ENCODE peak calls at places on chromosomes 13 and 19, in four cellular contexts. U, W, Y and H are unnamed samples.

GRCh38 chr13:109012115-109012514 is 382.7 kb downstream of the MYO16 start:
- DNase-seq in Y (no peak), U (no peak), W (no peak), H (no peak)

GRCh38 chr19:7953060-7953459 is 9.6 kb upstream of the TIMM44 start:
- DNase-seq in Y (no peak), U (no peak), W (peak), H (no peak)

GRCh38 chr13:50635504-50635903 is 208.0 kb downstream of the DLEU7 start:
- DNase-seq in Y (peak), W (no peak), U (peak), H (no peak)

GRCh38 chr13:85108356-85108755 is 690.9 kb downstream of the SLITRK6 start:
- DNase-seq in Y (no peak), W (no peak), U (peak), H (no peak)

GRCh38 chr13:48585456-48585840 is 52.6 kb upstream of the RCBTB2 start:
- DNase-seq in U (peak), Y (no peak), W (no peak), H (no peak)

GRCh38 chr19:11798391-11799296 is at the start of gene ZNF491:
- DNase-seq in U (peak), Y (peak), W (peak), H (peak)

GRCh38 chr13:47672245-47672975 is 328.7 kb downstream of the SUCLA2 start:
- DNase-seq in U (no peak), Y (peak), W (no peak), H (no peak)

GRCh38 chr13:20728579-20729300 is 25.2 kb downstream of the IL17D start:
- DNase-seq in Y (no peak), W (no peak), U (no peak), H (no peak)

GRCh38 chr13:48653074-48654054 is at the start of gene CYSLTR2:
- DNase-seq in Y (peak), W (peak), U (no peak), H (no peak)

GRCh38 chr19:11781295-11782057 is 14.7 kb downstream of the ZNF441 start:
- DNase-seq in U (peak), W (peak), Y (peak), H (no peak)

GRCh38 chr13:76882431-76882830 is 3.8 kb downstream of the KCTD12 start:
- DNase-seq in Y (peak), U (no peak), W (no peak), H (no peak)

GRCh38 chr19:56681702-56682101 is 10.1 kb upstream of the ZNF835 start:
- DNase-seq in W (no peak), U (no peak), Y (no peak), H (no peak)

GRCh38 chr19:54660967-54661366 is 1.8 kb upstream of the LILRB4 start:
- DNase-seq in W (no peak), Y (no peak), U (no peak), H (no peak)

GRCh38 chr19:1446713-1447564 is 3.0 kb upstream of the APC2 start:
- DNase-seq in U (no peak), W (no peak), Y (no peak), H (peak)

GRCh38 chr19:38658462-38659306 is 11.2 kb downstream of the ACTN4 start:
- DNase-seq in U (peak), W (peak), Y (peak), H (no peak)

GRCh38 chr19:47296036-47296435 is 13.6 kb upstream of the C5AR1 start:
- DNase-seq in W (peak), Y (peak), U (peak), H (peak)

GRCh38 chr13:74966814-74967213 is 515.2 kb downstream of the TBC1D4 start:
- DNase-seq in U (no peak), Y (peak), W (no peak), H (no peak)

GRCh38 chr13:75830842-75831241 is 194.7 kb downstream of the LMO7 start:
- DNase-seq in W (peak), Y (peak), U (no peak), H (no peak)

GRCh38 chr19:17626456-17626855 is 61.7 kb downstream of the UNC13A start:
- DNase-seq in Y (no peak), W (no peak), U (no peak), H (no peak)

GRCh38 chr13:23990443-23990842 is 93.1 kb upstream of the C1QTNF9B start:
- DNase-seq in Y (no peak), U (no peak), W (no peak), H (no peak)

GRCh38 chr19:47398707-47399106 is 20.6 kb downstream of the MEIS3 start:
- DNase-seq in Y (no peak), W (no peak), U (no peak), H (no peak)

GRCh38 chr19:51246153-51246552 is 4.7 kb upstream of the SIGLECL1 start:
- DNase-seq in U (no peak), W (peak), Y (no peak), H (no peak)

GRCh38 chr19:30516111-30516510 is 143.9 kb downstream of the ZNF536 start:
- DNase-seq in W (no peak), U (no peak), Y (no peak), H (no peak)

GRCh38 chr13:83286737-83287136 is 595.5 kb downstream of the SLITRK1 start:
- DNase-seq in Y (no peak), W (peak), U (no peak), H (no peak)

GRCh38 chr13:29684441-29684840 is 89.0 kb upstream of the SLC7A1 start:
- DNase-seq in Y (no peak), U (no peak), W (peak), H (no peak)

GRCh38 chr13:20461860-20462532 is 63.7 kb downstream of the CRYL1 start:
- DNase-seq in Y (no peak), W (no peak), U (peak), H (no peak)

GRCh38 chr13:99357920-99358319 is 50.7 kb upstream of the GPR183 start:
- DNase-seq in Y (no peak), W (no peak), U (no peak), H (no peak)

GRCh38 chr19:46373573-46374359 is 26.9 kb downstream of the PPP5C start:
- DNase-seq in W (peak), U (peak), Y (peak), H (peak)

GRCh38 chr13:101231751-101232428 is 184.4 kb downstream of the NALCN start:
- DNase-seq in U (no peak), W (peak), Y (no peak), H (no peak)

GRCh38 chr13:33875658-33876401 is 57.9 kb downstream of the RFC3 start:
- DNase-seq in U (no peak), W (no peak), Y (no peak), H (no peak)

GRCh38 chr13:42110410-42111155 is 62.1 kb downstream of the DGKH start:
- DNase-seq in W (peak), U (peak), Y (peak), H (no peak)

GRCh38 chr19:10686661-10687517 is 14.3 kb upstream of the QTRT1 start:
- DNase-seq in Y (no peak), U (no peak), W (peak), H (no peak)

GRCh38 chr19:19113040-19113541 is 25.2 kb downstream of the TMEM161A start:
- DNase-seq in W (peak), U (no peak), Y (peak), H (peak)

GRCh38 chr19:38263696-38264485 is 482 bp upstream of the SPINT2 start:
- DNase-seq in Y (peak), W (peak), U (peak), H (peak)

GRCh38 chr19:42596391-42597071 is 1.8 kb upstream of the CEACAM8 start:
- DNase-seq in Y (no peak), W (no peak), U (peak), H (peak)

GRCh38 chr13:48804836-48805601 is 151.3 kb downstream of the CYSLTR2 start:
- DNase-seq in U (no peak), Y (peak), W (no peak), H (no peak)

DNA sequence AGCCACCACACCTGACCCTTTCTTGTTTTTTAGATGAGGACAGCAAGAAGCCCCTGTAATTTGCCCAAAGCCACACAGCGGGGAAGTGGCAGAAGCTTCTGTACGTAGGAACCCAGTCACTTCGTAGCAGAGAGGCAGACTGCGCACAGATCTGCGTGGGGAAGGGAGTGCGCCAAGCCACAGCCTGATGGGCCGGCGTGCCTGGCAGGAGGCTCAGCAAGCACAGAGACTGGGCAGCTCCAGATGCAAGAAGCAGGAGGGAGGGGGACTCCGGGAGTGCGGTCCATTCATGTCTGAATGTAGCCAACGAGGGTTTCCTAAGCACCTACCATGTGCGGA is 347 bp upstream of the TJP3 start:
- DNase-seq in U (no peak), W (no peak), Y (no peak), H (no peak)
- H3K14ac ChIP-seq in U (no peak), W (no peak), Y (no peak), H (no peak)

GRCh38 chr13:70841240-70842061 is 733.2 kb upstream of the KLHL1 start:
- DNase-seq in Y (no peak), U (no peak), W (no peak), H (no peak)
- H3K14ac ChIP-seq in Y (no peak), U (no peak), W (no peak), H (no peak)

GRCh38 chr13:78028960-78029359 is 110.3 kb upstream of the EDNRB start:
- DNase-seq in W (no peak), U (no peak), Y (no peak), H (no peak)
- H3K14ac ChIP-seq in W (no peak), U (no peak), Y (no peak), H (no peak)

GRCh38 chr19:3027981-3028304 is 1.1 kb downstream of the TLE2 start:
- DNase-seq in Y (no peak), U (no peak), W (no peak), H (no peak)

GRCh38 chr19:3028305-3029069 is 593 bp downstream of the TLE2 start:
- DNase-seq in W (no peak), U (no peak), Y (no peak), H (peak)

GRCh38 chr19:3025516-3025890 is 3.6 kb downstream of the TLE2 start:
- DNase-seq in U (no peak), W (no peak), Y (no peak), H (no peak)

GRCh38 chr19:3026768-3027167 is 2.3 kb downstream of the TLE2 start:
- DNase-seq in Y (no peak), W (no peak), U (no peak), H (no peak)

DNA sequence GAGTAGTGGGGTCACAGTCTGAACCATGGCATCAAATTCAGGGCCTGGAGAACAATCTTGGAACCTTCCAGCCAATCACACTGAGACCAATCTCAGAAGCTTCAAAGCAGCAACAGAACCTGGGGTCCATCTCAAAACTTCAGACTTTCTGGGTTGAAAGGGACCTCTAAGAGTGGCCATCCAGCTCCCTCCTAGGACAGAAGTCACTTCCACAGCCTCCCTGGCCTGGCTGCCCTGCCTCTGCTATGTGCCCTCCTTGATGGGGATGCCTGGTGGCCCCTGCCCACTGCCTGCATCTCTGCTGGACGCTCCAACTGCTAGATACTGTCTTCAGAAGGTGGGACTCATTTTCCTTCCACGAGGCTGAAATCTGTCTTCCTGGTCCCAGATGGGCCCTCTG is 1.8 kb downstream of the TLE2 start:
- DNase-seq in W (no peak), Y (no peak), U (no peak), H (no peak)
- H3K14ac ChIP-seq in W (no peak), Y (no peak), U (no peak), H (no peak)

DNA sequence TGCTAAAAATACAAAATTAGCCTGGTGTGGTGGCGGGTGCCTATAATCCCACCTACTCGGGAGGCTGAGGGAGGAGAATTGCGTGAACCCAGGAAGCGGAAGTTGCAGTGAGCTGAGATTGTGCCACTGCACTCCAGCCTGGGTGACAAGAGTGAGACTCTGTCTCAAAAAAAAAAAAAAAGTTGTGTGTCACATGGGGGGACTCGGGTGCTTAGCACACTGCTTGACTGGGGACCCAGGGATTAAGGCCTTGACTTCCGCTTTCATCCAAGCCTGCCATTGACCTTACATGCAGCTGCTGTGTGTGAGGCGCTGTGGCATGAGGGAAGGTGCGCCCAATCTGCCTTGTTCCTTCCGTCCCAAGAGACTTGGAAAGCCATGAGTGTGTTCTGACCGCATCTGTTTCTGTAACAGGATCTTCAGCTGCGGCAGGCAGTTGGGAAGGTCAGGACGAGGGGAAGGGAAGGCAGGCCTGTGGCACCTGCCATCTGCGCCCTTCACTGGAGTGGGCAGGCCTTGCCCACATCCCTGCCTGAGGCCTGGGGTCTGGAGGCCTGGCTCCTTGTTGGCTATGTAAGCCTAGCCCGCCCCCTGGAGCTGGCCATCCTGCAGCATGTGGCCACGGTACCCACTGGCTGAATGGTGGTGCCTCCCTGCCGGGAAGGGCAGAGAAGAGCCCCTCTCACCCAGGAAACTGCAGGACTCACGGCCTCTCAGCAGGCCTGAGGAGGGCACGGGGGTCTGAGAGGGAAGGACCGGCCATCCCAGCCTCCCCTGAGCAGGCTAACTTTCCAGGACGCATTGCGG is 23.0 kb downstream of the PPP1R37 start:
- DNase-seq in W (no peak), Y (no peak), U (no peak), H (no peak)
- H3K14ac ChIP-seq in W (no peak), Y (no peak), U (no peak), H (no peak)

GRCh38 chr13:112447306-112447705 is 71.2 kb downstream of the SPACA7 start:
- DNase-seq in W (no peak), U (no peak), Y (no peak), H (no peak)

GRCh38 chr13:112446347-112446861 is 70.2 kb downstream of the SPACA7 start:
- DNase-seq in W (no peak), Y (no peak), U (no peak), H (peak)

GRCh38 chr13:112447761-112448603 is 71.8 kb downstream of the SPACA7 start:
- DNase-seq in U (no peak), W (no peak), Y (no peak), H (peak)

GRCh38 chr13:112445411-112446271 is 69.5 kb downstream of the SPACA7 start:
- DNase-seq in Y (no peak), U (no peak), W (no peak), H (peak)

DNA sequence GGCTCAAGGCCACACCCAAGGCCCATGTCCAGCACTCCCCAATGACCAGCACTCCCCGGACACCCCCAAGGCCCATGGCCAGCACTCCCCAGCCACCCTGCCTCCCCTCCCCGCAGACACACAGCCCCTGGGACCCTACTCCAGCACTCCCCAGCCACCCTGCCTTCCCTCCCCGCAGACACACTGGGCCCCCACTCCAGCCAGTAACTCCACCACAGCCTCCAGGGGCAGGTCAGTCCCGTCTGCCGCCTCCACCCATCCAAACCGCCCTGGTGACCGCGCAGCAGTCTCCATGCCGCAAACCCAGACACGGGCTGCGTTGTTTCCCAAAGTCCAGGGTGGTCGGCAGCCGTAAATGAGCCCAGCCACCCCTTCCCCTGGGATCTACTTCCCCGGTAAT is 70.7 kb downstream of the SPACA7 start:
- DNase-seq in W (no peak), U (no peak), Y (no peak), H (peak)
- H3K14ac ChIP-seq in W (no peak), U (no peak), Y (no peak), H (no peak)

GRCh38 chr19:13034636-13035035 is 39.4 kb downstream of the NFIX start:
- DNase-seq in W (no peak), U (no peak), Y (no peak), H (no peak)

GRCh38 chr19:13035820-13036365 is 40.6 kb downstream of the NFIX start:
- DNase-seq in Y (no peak), W (no peak), U (no peak), H (no peak)

GRCh38 chr19:13033244-13033643 is 38.0 kb downstream of the NFIX start:
- DNase-seq in U (no peak), Y (no peak), W (no peak), H (no peak)

GRCh38 chr19:13032837-13033236 is 37.6 kb downstream of the NFIX start:
- DNase-seq in Y (no peak), U (no peak), W (no peak), H (no peak)

DNA sequence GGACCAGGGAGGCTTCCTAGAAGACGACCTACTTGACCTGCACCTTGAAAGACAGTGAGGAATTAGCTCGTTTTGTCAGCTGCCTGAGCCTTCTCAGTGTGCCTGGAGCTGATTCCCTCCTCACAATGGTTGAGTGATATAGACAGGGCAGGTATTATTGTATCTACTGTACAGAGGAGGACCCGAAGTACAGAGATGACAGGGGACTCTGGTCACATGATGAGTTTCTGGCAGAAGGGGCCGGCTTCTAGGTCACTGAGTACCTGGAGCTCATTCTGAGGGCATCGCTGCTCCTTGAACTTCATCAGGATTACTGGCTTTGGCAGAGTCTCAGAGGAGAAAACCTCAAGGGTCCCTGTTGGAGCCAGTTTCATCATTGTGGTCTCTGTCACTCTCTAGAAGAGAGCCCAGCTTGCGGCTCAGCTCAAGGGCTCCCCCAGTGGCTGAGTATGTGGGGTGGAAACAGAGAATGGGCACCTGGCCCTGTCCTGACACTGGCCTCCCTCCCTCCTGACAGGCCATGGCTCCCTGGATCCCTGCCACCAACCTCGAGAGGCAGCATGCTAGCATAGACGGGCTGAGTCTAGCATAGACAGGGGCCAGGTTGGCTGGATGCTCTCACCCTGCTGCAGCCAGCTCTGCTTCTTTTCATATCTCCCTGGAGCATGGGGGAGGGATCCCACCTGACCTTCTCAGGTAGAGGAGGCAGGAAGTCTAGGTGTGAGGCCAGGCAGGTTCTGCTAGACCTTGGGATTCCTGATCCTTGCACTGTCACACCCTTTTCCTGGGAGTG is 38.7 kb downstream of the NFIX start:
- DNase-seq in W (peak), U (no peak), Y (peak), H (peak)
- H3K14ac ChIP-seq in W (peak), U (no peak), Y (no peak), H (no peak)